ENCODE peak calls at places on chromosomes 3 and 15, in seven cellular contexts. R is epithelial cell of esophagus, J is right lobe of liver, H is fibroblast of lung, K is HFF-Myc, D is thoracic aorta, T is cardiac muscle cell. B is an unnamed sample.

GRCh38 chr3:160224811-160225180 is 426 bp upstream of the C3orf80 start:
- DNase-seq in D (no peak), T (no peak), R (no peak), J (no peak), K (no peak), H (no peak), B (no peak)

GRCh38 chr3:31704651-31705179 is 172.0 kb downstream of the STT3B start:
- DNase-seq in T (no peak), D (no peak), J (no peak), R (peak), K (peak), H (peak), B (peak)

GRCh38 chr3:127389415-127389814 is 101.6 kb upstream of the PRR20G start:
- DNase-seq in R (peak), J (no peak), T (no peak), H (peak), D (no peak), K (no peak), B (no peak)

GRCh38 chr3:106457278-106458210 is 588.7 kb upstream of the CBLB start:
- DNase-seq in K (peak), T (peak), R (peak), J (no peak), H (peak), D (no peak), B (peak)

GRCh38 chr15:100667405-100668320 is 65.3 kb downstream of the ASB7 start:
- DNase-seq in K (no peak), D (no peak), J (no peak), H (peak), T (peak), R (no peak), B (no peak)

GRCh38 chr3:81592101-81592500 is 169.3 kb downstream of the GBE1 start:
- DNase-seq in R (peak), D (no peak), H (peak), T (peak), K (no peak), J (no peak), B (peak)

GRCh38 chr3:178393833-178394232 is 142.4 kb upstream of the KCNMB2 start:
- DNase-seq in D (no peak), K (no peak), J (no peak), R (peak), H (peak), T (peak), B (peak)

GRCh38 chr3:58383904-58384303 is 49.7 kb downstream of the PDHB start:
- DNase-seq in H (peak), J (no peak), T (peak), K (peak), R (peak), D (no peak), B (peak)

GRCh38 chr15:90191344-90191687 is 9.8 kb upstream of the SEMA4B start:
- DNase-seq in R (no peak), K (no peak), H (no peak), J (no peak), D (no peak), T (no peak), B (no peak)

GRCh38 chr3:20668411-20668810 is 482.4 kb upstream of the SGO1 start:
- DNase-seq in R (no peak), D (no peak), H (peak), T (peak), J (no peak), K (no peak), B (no peak)

GRCh38 chr3:126659915-126660886 is 5.3 kb upstream of the TXNRD3 start:
- DNase-seq in T (no peak), D (no peak), R (peak), H (no peak), J (no peak), K (no peak), B (no peak)

GRCh38 chr15:28919201-28919627 is 33.4 kb downstream of the APBA2 start:
- DNase-seq in K (no peak), T (no peak), D (no peak), H (no peak), J (no peak), R (no peak), B (no peak)

GRCh38 chr15:31799711-31800321 is 230.5 kb upstream of the CHRNA7 start:
- DNase-seq in H (no peak), T (no peak), R (no peak), D (no peak), K (no peak), J (no peak), B (no peak)

GRCh38 chr15:76293361-76293760 is 17.9 kb downstream of the ETFA start:
- DNase-seq in K (no peak), D (no peak), J (no peak), H (peak), R (peak), T (no peak), B (no peak)

GRCh38 chr3:119690043-119690656 is 12.7 kb upstream of the CFAP91 start:
- DNase-seq in K (no peak), D (no peak), J (no peak), H (peak), T (peak), R (peak), B (no peak)

GRCh38 chr3:171206283-171206682 is 179.8 kb upstream of the SLC2A2 start:
- DNase-seq in J (no peak), H (no peak), R (peak), D (no peak), T (no peak), K (no peak), B (no peak)

GRCh38 chr3:171487382-171487781 is 27.2 kb upstream of the TNIK start:
- DNase-seq in H (no peak), R (no peak), K (no peak), J (no peak), D (no peak), T (no peak), B (no peak)

GRCh38 chr15:56056626-56057025 is 63.2 kb upstream of the NEDD4 start:
- DNase-seq in D (no peak), H (no peak), R (no peak), K (no peak), T (no peak), J (no peak), B (no peak)

GRCh38 chr3:53773586-53774368 is 72.4 kb downstream of the CHDH start:
- DNase-seq in J (no peak), D (peak), R (peak), T (peak), H (peak), K (peak), B (peak)

GRCh38 chr15:74769463-74770025 is 12.3 kb upstream of the CSK start:
- DNase-seq in D (no peak), H (no peak), T (no peak), R (no peak), K (no peak), J (no peak), B (no peak)

GRCh38 chr3:88003115-88003755 is 55.6 kb downstream of the CGGBP1 start:
- DNase-seq in J (no peak), T (peak), H (peak), D (no peak), R (peak), K (peak), B (no peak)

GRCh38 chr3:47261301-47261700 is 21.3 kb downstream of the KIF9 start:
- DNase-seq in H (no peak), J (no peak), R (peak), D (no peak), T (no peak), K (no peak), B (no peak)

GRCh38 chr15:90105521-90105920 is 3.3 kb upstream of the IDH2 start:
- DNase-seq in H (no peak), J (no peak), K (no peak), R (no peak), D (no peak), T (no peak), B (no peak)

GRCh38 chr3:13650210-13651056 is 101.5 kb downstream of the FBLN2 start:
- DNase-seq in T (peak), R (peak), K (peak), H (peak), D (no peak), J (peak), B (no peak)

GRCh38 chr15:72382146-72382545 is 6.3 kb upstream of the HEXA start:
- DNase-seq in J (no peak), T (peak), R (no peak), K (no peak), D (no peak), H (no peak), B (no peak)

GRCh38 chr15:89654311-89654761 is 931 bp downstream of the KIF7 start:
- DNase-seq in H (peak), D (no peak), J (no peak), R (peak), K (no peak), T (peak), B (no peak)

GRCh38 chr3:152817400-152817799 is 17.5 kb upstream of the P2RY1 start:
- DNase-seq in R (no peak), K (no peak), D (no peak), J (no peak), H (no peak), T (no peak), B (no peak)

GRCh38 chr3:177134166-177134565 is 63.1 kb downstream of the TBL1XR1 start:
- DNase-seq in K (no peak), D (no peak), H (peak), T (no peak), R (no peak), J (no peak), B (no peak)

GRCh38 chr15:31298707-31299172 is 27.9 kb upstream of the KLF13 start:
- DNase-seq in T (no peak), R (no peak), D (no peak), H (no peak), K (no peak), J (peak), B (no peak)

GRCh38 chr3:54951405-54951804 is 23.5 kb upstream of the LRTM1 start:
- DNase-seq in J (no peak), H (peak), R (peak), D (peak), K (peak), T (peak), B (peak)

GRCh38 chr3:196399485-196399945 is 32.7 kb downstream of the UBXN7 start:
- DNase-seq in H (peak), D (no peak), J (no peak), K (no peak), R (peak), T (peak), B (no peak)

GRCh38 chr3:184040010-184040409 is 8.5 kb downstream of the HTR3D start:
- DNase-seq in J (peak), T (peak), H (no peak), D (no peak), K (no peak), R (peak), B (no peak)

GRCh38 chr3:27720899-27721716 is 1.0 kb downstream of the EOMES start:
- DNase-seq in K (no peak), R (peak), H (no peak), J (no peak), D (no peak), T (no peak), B (no peak)
- TF ChIP-seq CTCF in K (no peak), R (no peak), H (peak), J (no peak), D (no peak), T (peak), B (peak)

DNA sequence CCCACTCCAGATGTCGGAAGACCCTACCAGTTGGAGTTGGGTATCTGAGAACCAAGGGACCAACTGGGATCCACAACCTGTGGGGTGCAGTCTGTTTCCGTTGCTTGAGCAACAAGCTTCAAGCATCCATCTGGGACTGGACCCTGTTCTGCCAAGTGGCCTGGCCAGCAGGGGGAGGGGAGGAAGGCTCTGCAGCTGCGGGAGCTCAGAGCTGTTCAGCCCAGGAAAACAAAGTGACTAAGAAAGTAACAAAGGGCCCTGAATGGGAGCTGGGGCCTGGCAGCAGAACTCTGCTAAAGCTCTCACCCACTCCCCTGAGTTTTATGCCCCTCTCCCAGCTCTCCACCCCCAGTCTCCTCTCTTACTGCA is 2.7 kb downstream of the TYRO3 start:
- DNase-seq in J (no peak), D (no peak), T (peak), H (peak), R (no peak), K (no peak), B (no peak)
- H3K4me3 ChIP-seq in J (no peak), D (no peak), T (no peak), H (no peak), R (no peak), K (no peak), B (no peak)

DNA sequence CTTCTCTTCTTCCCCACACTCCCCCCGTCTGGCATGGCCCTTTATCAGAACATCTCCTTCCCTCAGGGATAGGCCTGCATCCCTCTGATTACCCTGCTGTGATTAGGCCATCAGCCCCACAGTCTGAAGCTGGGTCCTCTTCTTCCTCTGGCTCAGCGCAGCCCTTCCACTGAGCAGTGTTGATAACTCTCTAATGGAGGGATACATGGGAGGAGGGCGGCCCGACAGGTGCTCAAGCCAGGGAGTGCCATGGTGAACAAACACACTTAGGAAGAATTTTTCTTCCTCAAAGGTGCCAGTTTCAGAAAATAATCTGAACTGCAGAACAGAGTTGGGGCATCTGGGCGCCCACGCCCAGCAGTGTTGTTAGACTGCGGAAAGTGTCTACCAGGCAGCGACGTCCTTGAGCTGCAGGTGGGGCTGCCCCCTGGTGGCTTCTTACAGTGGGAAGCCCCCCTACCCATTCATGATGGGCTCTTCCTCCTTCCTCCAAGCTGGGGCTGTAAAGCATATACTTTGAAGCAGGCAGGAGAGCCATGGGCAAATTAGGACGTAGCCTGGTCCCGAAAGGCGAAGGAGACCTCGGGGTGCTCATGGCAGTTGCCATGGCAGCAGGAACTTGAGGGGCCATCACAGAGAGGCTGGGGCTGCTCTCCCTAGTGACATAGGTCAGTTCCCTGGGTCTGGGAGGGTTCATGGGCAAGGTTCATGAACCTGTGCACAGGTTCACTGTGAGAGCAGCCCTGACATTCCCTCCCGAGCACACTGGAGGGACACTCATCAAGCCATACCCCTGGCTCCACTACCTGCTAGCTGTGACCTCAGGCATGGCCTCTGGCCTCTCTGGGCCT is 33.2 kb upstream of the NR2C2 start:
- DNase-seq in K (no peak), T (no peak), D (no peak), R (no peak), H (no peak), J (no peak), B (no peak)
- TF ChIP-seq CTCF in K (no peak), T (no peak), D (no peak), R (no peak), H (no peak), J (no peak), B (no peak)

GRCh38 chr15:64810499-64811326 is 14.7 kb downstream of the PIF1 start:
- DNase-seq in D (no peak), K (no peak), H (no peak), R (no peak), J (no peak), T (no peak), B (no peak)
- H3K4me3 ChIP-seq in D (no peak), K (no peak), H (no peak), R (no peak), J (no peak), T (no peak), B (no peak)

GRCh38 chr3:48507256-48508061 is 3.5 kb upstream of the SHISA5 start:
- DNase-seq in H (peak), R (peak), K (peak), T (peak), D (no peak), J (peak), B (no peak)
- TF ChIP-seq CTCF in H (no peak), R (peak), K (peak), T (peak), D (peak), J (peak), B (peak)

GRCh38 chr3:124250053-124250452 is 258.1 kb upstream of the ROPN1 start:
- DNase-seq in J (no peak), K (no peak), R (peak), H (peak), T (no peak), D (no peak), B (no peak)

GRCh38 chr3:124246949-124247348 is 255.0 kb upstream of the ROPN1 start:
- DNase-seq in R (peak), J (peak), D (no peak), T (no peak), H (peak), K (no peak), B (no peak)

GRCh38 chr3:124243253-124243859 is 251.4 kb upstream of the ROPN1 start:
- DNase-seq in K (no peak), J (no peak), R (no peak), T (no peak), H (no peak), D (no peak), B (no peak)

GRCh38 chr3:124246366-124246765 is 254.4 kb upstream of the ROPN1 start:
- DNase-seq in J (no peak), K (no peak), D (no peak), H (peak), R (no peak), T (peak), B (no peak)

DNA sequence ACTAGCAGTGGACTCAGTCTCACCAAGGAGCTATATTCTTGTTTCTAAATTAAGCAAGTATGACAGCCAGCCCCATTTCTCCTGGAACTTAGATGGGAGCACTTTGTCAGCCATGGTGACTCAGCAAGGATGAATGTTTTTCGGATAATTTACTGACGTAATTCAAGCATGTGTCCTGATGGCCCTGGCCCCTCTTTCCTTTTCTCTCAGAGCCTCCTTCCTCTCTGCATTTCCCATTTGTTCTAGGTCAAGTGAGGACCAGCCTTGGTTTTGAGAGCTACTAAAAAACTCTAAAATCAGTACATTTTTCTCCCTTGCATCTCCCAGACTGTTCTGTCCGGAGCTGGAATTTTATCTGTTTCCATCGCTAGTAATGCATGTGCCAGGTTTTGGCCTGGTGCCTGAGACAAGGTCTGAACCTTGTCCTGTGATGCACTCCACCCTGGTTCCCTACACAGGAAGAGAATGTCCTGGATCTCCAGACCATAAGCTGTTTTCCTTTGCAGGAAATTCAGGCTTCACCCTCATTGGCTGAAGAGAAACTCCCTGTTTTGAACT is 256.6 kb upstream of the ROPN1 start:
- DNase-seq in T (peak), R (peak), H (peak), J (peak), K (peak), D (peak), B (peak)
- H3K4me3 ChIP-seq in T (no peak), R (no peak), H (no peak), J (no peak), K (no peak), D (peak), B (no peak)

GRCh38 chr3:110814170-110815007 is 257.2 kb upstream of the NECTIN3 start:
- DNase-seq in K (peak), D (no peak), T (peak), H (peak), J (no peak), R (peak), B (peak)

GRCh38 chr3:110813541-110813940 is 258.1 kb upstream of the NECTIN3 start:
- DNase-seq in D (no peak), R (peak), H (peak), J (no peak), K (no peak), T (no peak), B (no peak)

GRCh38 chr3:110816008-110816407 is 255.6 kb upstream of the NECTIN3 start:
- DNase-seq in D (no peak), T (no peak), H (no peak), J (no peak), K (no peak), R (no peak), B (no peak)

GRCh38 chr3:110811050-110811449 is 260.6 kb upstream of the NECTIN3 start:
- DNase-seq in T (no peak), H (peak), D (no peak), R (no peak), K (no peak), J (no peak), B (no peak)

DNA sequence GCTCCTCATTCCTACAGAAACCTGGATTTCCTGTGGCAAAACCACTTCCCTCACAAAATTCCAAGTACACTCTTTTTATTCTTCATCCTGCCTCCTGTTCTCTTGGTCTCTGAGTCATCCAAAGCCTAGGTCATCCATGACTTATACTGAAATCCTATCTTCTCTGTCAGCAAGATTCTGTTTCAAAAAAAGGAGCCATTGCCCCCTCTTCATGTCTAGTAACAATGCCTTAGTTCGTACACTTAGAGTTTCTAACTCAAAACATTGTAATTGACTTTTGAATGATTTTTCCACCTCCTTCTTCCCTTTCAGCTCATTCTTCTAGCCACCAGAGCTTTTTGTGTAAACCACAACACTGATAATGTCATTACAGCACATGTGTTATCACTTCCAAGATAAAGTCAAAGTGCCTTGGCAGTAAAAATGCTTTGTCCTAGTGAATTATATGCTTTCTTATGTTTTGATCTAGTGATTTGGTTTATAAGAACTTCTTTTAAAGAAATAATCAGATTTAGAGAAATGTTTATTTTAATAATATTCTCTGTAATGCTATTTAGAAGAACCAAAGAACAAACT is 256.5 kb upstream of the NECTIN3 start:
- DNase-seq in T (peak), J (no peak), K (peak), D (no peak), R (peak), H (peak), B (no peak)
- TF ChIP-seq CTCF in T (no peak), J (no peak), K (no peak), D (no peak), R (no peak), H (no peak), B (no peak)

GRCh38 chr3:182981038-182981380 is 671 bp upstream of the DCUN1D1 start:
- DNase-seq in J (no peak), D (no peak), R (no peak), T (no peak), K (no peak), H (no peak), B (no peak)

GRCh38 chr3:182980204-182981037 is at the start of gene DCUN1D1:
- DNase-seq in R (peak), H (peak), J (peak), D (peak), K (peak), T (peak), B (no peak)

GRCh38 chr3:182978387-182978786 is 2.0 kb downstream of the DCUN1D1 start:
- DNase-seq in T (no peak), D (no peak), H (no peak), J (no peak), R (no peak), K (no peak), B (no peak)

GRCh38 chr3:182979719-182980191 is 583 bp downstream of the DCUN1D1 start:
- DNase-seq in D (no peak), K (no peak), T (peak), R (peak), J (no peak), H (peak), B (no peak)

GRCh38 chr3:182979103-182979697 is 1.1 kb downstream of the DCUN1D1 start:
- DNase-seq in J (no peak), K (no peak), H (no peak), R (peak), D (no peak), T (peak), B (no peak)
- H3K4me3 ChIP-seq in J (peak), K (peak), H (peak), R (peak), D (peak), T (peak), B (peak)

B was measured in AG04449.